ENCODE peak calls at places on chromosomes 3 and 15, in eight cellular contexts. E is stomach, B is H9, U is sigmoid colon, C is upper lobe of left lung, Z is breast epithelium, M is colonic mucosa, N is left ventricle myocardium inferior. K is an unnamed sample.

GRCh38 chr3:190427108-190427507 is 22.6 kb downstream of the TMEM207 start:
- DNase-seq in Z (no peak), N (no peak), C (no peak), B (no peak), M (no peak), U (no peak), E (no peak), K (no peak)

GRCh38 chr15:95503640-95504225 is 826.8 kb upstream of the NR2F2 start:
- DNase-seq in U (no peak), E (no peak), C (no peak), Z (no peak), M (no peak), B (no peak), N (no peak), K (no peak)

GRCh38 chr15:70627734-70628541 is 135.4 kb downstream of the UACA start:
- DNase-seq in E (no peak), M (no peak), C (no peak), Z (no peak), N (no peak), B (no peak), U (no peak), K (no peak)

GRCh38 chr3:21170964-21171363 is 580.0 kb downstream of the ZNF385D start:
- DNase-seq in Z (no peak), C (no peak), N (no peak), E (no peak), B (peak; percentile 34), M (no peak), U (no peak), K (no peak)

GRCh38 chr15:101348643-101349496 is 53.8 kb upstream of the SNRPA1 start:
- DNase-seq in E (peak; percentile 88), B (no peak), U (no peak), Z (no peak), M (peak; percentile 67), N (no peak), C (peak; percentile 68), K (no peak)

GRCh38 chr3:72448858-72449257 is 399.4 kb downstream of the SHQ1 start:
- DNase-seq in B (no peak), E (no peak), N (no peak), Z (no peak), C (no peak), U (no peak), M (no peak), K (no peak)

GRCh38 chr3:57046120-57046519 is 14.3 kb upstream of the SPATA12 start:
- DNase-seq in U (no peak), N (no peak), B (no peak), M (no peak), E (no peak), Z (no peak), C (no peak), K (no peak)

GRCh38 chr3:104787306-104787705 is 579.4 kb upstream of the ALCAM start:
- DNase-seq in E (no peak), U (no peak), Z (no peak), N (no peak), M (no peak), B (no peak), C (no peak), K (no peak)

GRCh38 chr3:123688241-123688747 is 103.4 kb upstream of the HACD2 start:
- DNase-seq in E (no peak), M (no peak), N (no peak), C (no peak), Z (no peak), U (no peak), B (no peak), K (no peak)

GRCh38 chr15:67836477-67836876 is 3.4 kb downstream of the RNU6-1 start:
- DNase-seq in U (peak; percentile 63), Z (no peak), C (no peak), B (no peak), N (peak; percentile 40), E (peak; percentile 60), M (peak; percentile 52), K (no peak)

GRCh38 chr3:51340989-51341636 is 44.0 kb upstream of the MANF start:
- DNase-seq in U (peak; percentile 64), B (peak; percentile 23), M (no peak), Z (no peak), E (no peak), N (peak; percentile 22), C (no peak), K (no peak)

GRCh38 chr15:22902981-22903380 is 64.5 kb downstream of the NIPA2 start:
- DNase-seq in N (no peak), Z (no peak), E (no peak), M (no peak), C (no peak), U (no peak), B (no peak), K (no peak)

GRCh38 chr15:29747837-29748417 is 74.3 kb downstream of the TJP1 start:
- DNase-seq in N (no peak), U (no peak), C (no peak), Z (no peak), B (no peak), M (no peak), E (no peak), K (no peak)

GRCh38 chr3:5188419-5189405 is 1.2 kb downstream of the EDEM1 start:
- DNase-seq in U (no peak), N (no peak), B (peak; percentile 37), E (peak; percentile 65), M (peak; percentile 65), Z (no peak), C (peak; percentile 84), K (no peak)

GRCh38 chr3:113560845-113561623 is 28.7 kb downstream of the SIDT1 start:
- DNase-seq in U (no peak), B (no peak), E (no peak), N (no peak), M (no peak), Z (no peak), C (no peak), K (no peak)

DNA sequence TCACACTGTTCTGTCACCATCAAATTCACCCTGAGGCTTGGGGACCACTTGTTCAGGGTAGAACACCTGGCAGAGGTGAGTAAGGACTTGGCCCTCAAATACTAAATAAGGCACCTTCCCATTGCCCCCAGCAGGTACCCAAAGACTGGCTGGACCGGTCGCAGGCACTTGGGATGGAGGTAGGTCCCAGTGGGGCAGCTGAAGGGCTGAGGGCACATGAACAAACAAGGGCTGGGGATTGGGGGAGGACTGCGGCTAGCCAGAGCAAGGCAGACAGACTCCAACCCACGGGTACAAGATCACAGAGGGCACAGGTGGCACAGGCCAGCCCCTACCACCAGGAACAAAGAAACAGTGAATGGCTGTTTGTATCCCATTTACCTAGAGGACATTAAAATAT is 1.9 kb downstream of the MRPS25 start:
- DNase-seq in Z (no peak), N (no peak), M (no peak), C (peak; percentile 91), U (no peak), E (no peak), B (no peak), K (no peak)
- H3K27ac ChIP-seq in Z (no peak overlapping the region), N (peak overlapping the region; percentile 90), M (no peak overlapping the region), C (no peak overlapping the region), U (no peak overlapping the region), E (no peak overlapping the region), B (no peak overlapping the region), K (no peak overlapping the region)

GRCh38 chr3:32551496-32551895 is 19.2 kb downstream of the DYNC1LI1 start:
- DNase-seq in C (no peak), M (no peak), B (no peak), U (no peak), N (no peak), Z (no peak), E (no peak), K (no peak)

GRCh38 chr3:32553459-32553858 is 17.2 kb downstream of the DYNC1LI1 start:
- DNase-seq in N (no peak), E (no peak), Z (no peak), C (no peak), M (no peak), U (no peak), B (no peak), K (no peak)

GRCh38 chr3:32556332-32556731 is 14.3 kb downstream of the DYNC1LI1 start:
- DNase-seq in M (no peak), Z (no peak), B (no peak), N (no peak), E (no peak), C (no peak), U (no peak), K (no peak)

GRCh38 chr3:32552013-32552412 is 18.6 kb downstream of the DYNC1LI1 start:
- DNase-seq in B (no peak), N (no peak), Z (no peak), E (no peak), U (no peak), M (no peak), C (no peak), K (no peak)

DNA sequence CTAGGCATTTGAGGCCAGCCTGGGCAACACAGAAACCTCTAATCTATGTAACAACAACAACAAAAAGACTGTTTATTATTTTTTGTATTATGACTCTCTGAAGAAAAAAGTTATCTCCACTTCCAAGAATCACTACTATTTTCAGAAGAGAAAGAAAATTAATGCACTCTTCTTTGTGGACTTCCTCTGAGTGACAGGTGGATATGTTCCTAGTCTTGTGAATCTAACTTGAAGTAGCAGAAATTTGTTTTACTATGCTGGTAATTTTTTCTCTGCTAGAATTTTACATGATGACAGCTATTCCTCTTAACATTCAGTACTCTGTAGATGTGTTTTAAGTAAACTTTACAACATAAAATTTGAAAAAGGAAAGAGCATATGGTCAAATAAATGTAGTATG is 16.7 kb downstream of the DYNC1LI1 start:
- DNase-seq in N (no peak), U (no peak), E (no peak), C (no peak), M (no peak), Z (no peak), B (no peak), K (no peak)
- TF ChIP-seq CTCF in N (no peak), U (no peak), E (no peak), C (no peak), M (no peak), Z (no peak), B (no peak), K (no peak)

GRCh38 chr3:38020342-38020726 is 9.1 kb downstream of the PLCD1 start:
- DNase-seq in M (no peak), C (no peak), Z (peak; percentile 37), U (no peak), E (no peak), N (no peak), B (no peak), K (no peak)

GRCh38 chr3:38022301-38022700 is 7.1 kb downstream of the PLCD1 start:
- DNase-seq in U (no peak), Z (no peak), M (peak; percentile 26), B (peak; percentile 14), N (no peak), C (no peak), E (no peak), K (no peak)

GRCh38 chr3:38021196-38021595 is 8.2 kb downstream of the PLCD1 start:
- DNase-seq in Z (peak; percentile 34), N (no peak), M (no peak), U (no peak), B (peak; percentile 15), C (no peak), E (no peak), K (no peak)

GRCh38 chr3:38019658-38020341 is 9.6 kb downstream of the PLCD1 start:
- DNase-seq in U (peak; percentile 62), Z (peak; percentile 42), C (no peak), B (no peak), E (peak; percentile 71), M (no peak), N (no peak), K (no peak)

GRCh38 chr3:38022887-38023709 is 6.3 kb downstream of the PLCD1 start:
- DNase-seq in U (no peak), Z (no peak), C (no peak), N (no peak), M (peak; percentile 20), B (peak; percentile 18), E (no peak), K (peak; percentile 73)
- H3K27ac ChIP-seq in U (peak overlapping the region; percentile 94), Z (no peak overlapping the region), C (peak overlapping the region; percentile 93), N (peak overlapping the region; percentile 97), M (no peak overlapping the region), B (no peak overlapping the region), E (peak overlapping the region; percentile 97), K (peak overlapping the region; percentile 96)

GRCh38 chr15:60350121-60350520 is 47.7 kb downstream of the ANXA2 start:
- DNase-seq in C (no peak), E (no peak), N (no peak), Z (no peak), M (no peak), U (no peak), B (no peak), K (no peak)
- TF ChIP-seq CTCF in C (no peak), E (no peak), N (no peak), Z (no peak), M (no peak), U (no peak), B (no peak), K (no peak)

K was measured in coronary artery.